ENCODE peak calls at places on chromosomes 13 and 19, in seven cellular contexts. X is right lobe of liver, Q is right cardiac atrium, D is IMR-90, A is ovary, V is uterus, C is mesendoderm. O is an unnamed sample. For H3K4me1, the result is how much of the 10 kb centered on the place peaks cover.

GRCh38 chr19:3176715-3177501 is 1.7 kb upstream of the S1PR4 start:
- DNase-seq in X (no peak), Q (peak), D (peak), A (no peak), V (no peak), C (peak), O (peak)

GRCh38 chr13:99987180-99988047 is 5.8 kb downstream of the ZIC2 start:
- DNase-seq in X (no peak), Q (peak), D (no peak), A (no peak), V (no peak), C (peak), O (no peak)

GRCh38 chr13:99199541-99200432 is 867 bp upstream of the UBAC2 start:
- DNase-seq in X (peak), Q (no peak), D (no peak), A (no peak), V (no peak), C (no peak), O (peak)

GRCh38 chr13:40152145-40152544 is 496.7 kb downstream of the COG6 start:
- DNase-seq in X (no peak), Q (no peak), D (peak), A (no peak), V (no peak), C (no peak), O (peak)

GRCh38 chr19:41705393-41706174 is 2.8 kb upstream of the CEACAM5 start:
- DNase-seq in X (no peak), Q (no peak), D (no peak), A (no peak), V (no peak), C (peak), O (peak)

GRCh38 chr13:33217256-33217655 is 68.3 kb downstream of the STARD13 start:
- DNase-seq in X (no peak), Q (no peak), D (no peak), A (no peak), V (no peak), C (no peak), O (no peak)

GRCh38 chr13:20891034-20891433 is 11.5 kb downstream of the XPO4 start:
- DNase-seq in X (no peak), Q (no peak), D (no peak), A (no peak), V (no peak), C (no peak), O (peak)

GRCh38 chr13:46613409-46614049 is 60.6 kb downstream of the LRCH1 start:
- DNase-seq in X (no peak), Q (no peak), D (peak), A (no peak), V (no peak), C (peak), O (no peak)

GRCh38 chr13:52670726-52671125 is 18.1 kb downstream of the SUGT1 start:
- DNase-seq in X (no peak), Q (no peak), D (no peak), A (no peak), V (no peak), C (no peak), O (no peak)

GRCh38 chr13:21672811-21673591 is 2.1 kb downstream of the FGF9 start:
- DNase-seq in X (no peak), Q (no peak), D (no peak), A (no peak), V (no peak), C (no peak), O (peak)

GRCh38 chr19:35444735-35445134 is 3.3 kb upstream of the FFAR2 start:
- DNase-seq in X (no peak), Q (no peak), D (no peak), A (no peak), V (no peak), C (no peak), O (no peak)

GRCh38 chr19:35451278-35452096 is 3.4 kb downstream of the FFAR2 start:
- DNase-seq in X (no peak), Q (no peak), D (no peak), A (no peak), V (no peak), C (no peak), O (no peak)

GRCh38 chr19:35446194-35446593 is 1.9 kb upstream of the FFAR2 start:
- DNase-seq in X (no peak), Q (no peak), D (no peak), A (no peak), V (no peak), C (no peak), O (no peak)

GRCh38 chr19:35449347-35450043 is 1.4 kb downstream of the FFAR2 start:
- DNase-seq in X (peak), Q (no peak), D (no peak), A (no peak), V (no peak), C (no peak), O (peak)

DNA sequence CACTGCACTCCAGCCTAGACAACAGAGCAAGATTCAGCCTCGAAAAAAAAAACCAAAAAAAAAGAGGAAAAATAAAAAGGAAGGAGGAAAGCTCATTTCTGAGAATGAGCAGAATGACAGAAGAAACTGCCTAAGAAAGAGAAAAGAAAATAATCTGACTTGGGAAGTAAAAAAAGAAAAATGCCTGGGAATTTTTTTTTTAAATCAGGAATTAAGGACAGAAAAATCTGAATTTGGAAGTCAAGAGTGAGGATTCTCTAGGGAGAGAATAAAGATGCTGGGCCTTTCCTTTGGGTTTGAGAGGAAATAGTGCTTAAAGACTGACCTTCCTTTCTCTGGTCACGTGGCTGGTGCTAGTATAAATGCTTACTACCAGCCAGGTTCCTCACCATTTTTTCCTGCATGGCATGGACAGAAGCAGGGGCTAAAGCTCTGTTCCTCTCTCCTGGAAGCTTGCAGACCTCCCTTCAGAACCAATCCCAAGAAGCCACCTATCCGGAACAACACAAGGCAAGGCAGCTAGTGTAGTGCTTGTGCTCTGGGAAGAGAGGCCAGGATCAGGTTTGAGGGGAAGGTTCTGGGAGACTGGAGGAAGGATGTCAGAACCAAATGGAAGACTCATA is at the start of gene FFAR2:
- DNase-seq in X (no peak), Q (no peak), D (no peak), A (no peak), V (no peak), C (no peak), O (no peak)
- H3K4me3 ChIP-seq in X (no peak), Q (no peak), D (no peak), A (no peak), V (no peak), C (no peak), O (no peak)

DNA sequence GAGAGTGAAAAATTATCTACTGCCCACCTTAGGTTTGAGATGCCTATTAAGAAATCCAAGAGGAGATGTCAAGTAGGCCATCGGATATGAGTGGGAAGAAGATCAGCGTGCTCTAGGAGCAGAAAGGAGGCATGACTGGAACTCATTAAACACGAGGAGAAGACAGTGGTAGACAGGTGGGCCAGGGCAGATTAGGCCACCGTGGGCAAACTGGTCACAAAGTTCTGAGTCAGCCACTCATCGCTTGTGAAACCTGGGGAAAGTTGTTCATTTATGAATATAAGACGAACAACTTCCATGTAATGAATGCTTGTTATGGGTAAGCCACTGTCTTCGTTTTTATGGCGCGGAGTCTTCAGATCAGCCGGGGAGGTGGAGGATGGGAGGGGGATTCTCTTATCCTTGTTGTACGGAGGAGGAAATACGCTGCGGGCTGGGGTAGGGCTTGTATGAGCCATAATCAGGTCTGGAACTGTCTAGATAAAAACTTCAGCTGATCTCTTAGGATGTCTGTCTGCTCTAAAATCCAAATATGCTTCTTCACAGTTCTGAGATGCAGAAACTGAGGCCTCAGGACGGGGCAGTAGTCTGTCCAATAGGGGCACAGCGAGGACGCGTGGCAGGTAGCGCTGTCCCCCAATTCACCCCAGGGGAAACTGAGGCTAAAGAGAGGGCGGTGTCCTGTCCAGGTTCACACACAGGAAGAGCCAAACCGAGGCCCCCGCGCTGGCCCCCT is 1.1 kb upstream of the ZNF444 start:
- DNase-seq in X (no peak), Q (no peak), D (no peak), A (no peak), V (no peak), C (no peak), O (no peak)
- H3K4me1 ChIP-seq in X (under half), Q (under half), D (under half), A (under half), V (under half), C (under half), O (under half)

GRCh38 chr19:53960886-53961285 is 1.9 kb upstream of the CACNG8 start:
- DNase-seq in X (no peak), Q (no peak), D (no peak), A (no peak), V (no peak), C (no peak), O (no peak)

GRCh38 chr19:53962887-53963435 is at the start of gene CACNG8:
- DNase-seq in X (no peak), Q (no peak), D (no peak), A (no peak), V (no peak), C (no peak), O (no peak)

GRCh38 chr19:53961523-53962345 is 1.0 kb upstream of the CACNG8 start:
- DNase-seq in X (no peak), Q (no peak), D (no peak), A (no peak), V (no peak), C (peak), O (no peak)

GRCh38 chr19:53966931-53967330 is 4.2 kb downstream of the CACNG8 start:
- DNase-seq in X (no peak), Q (no peak), D (no peak), A (no peak), V (no peak), C (no peak), O (no peak)

GRCh38 chr19:53965091-53965490 is 2.4 kb downstream of the CACNG8 start:
- DNase-seq in X (no peak), Q (no peak), D (no peak), A (no peak), V (no peak), C (no peak), O (no peak)
- H3K4me3 ChIP-seq in X (no peak), Q (peak), D (no peak), A (no peak), V (no peak), C (no peak), O (no peak)

GRCh38 chr19:18607222-18608101 is 863 bp upstream of the CRLF1 start:
- DNase-seq in X (no peak), Q (no peak), D (no peak), A (no peak), V (no peak), C (no peak), O (no peak)
- H3K4me1 ChIP-seq in X (under half), Q (under half), D (under half), A (under half), V (under half), C (under half), O (under half)

DNA sequence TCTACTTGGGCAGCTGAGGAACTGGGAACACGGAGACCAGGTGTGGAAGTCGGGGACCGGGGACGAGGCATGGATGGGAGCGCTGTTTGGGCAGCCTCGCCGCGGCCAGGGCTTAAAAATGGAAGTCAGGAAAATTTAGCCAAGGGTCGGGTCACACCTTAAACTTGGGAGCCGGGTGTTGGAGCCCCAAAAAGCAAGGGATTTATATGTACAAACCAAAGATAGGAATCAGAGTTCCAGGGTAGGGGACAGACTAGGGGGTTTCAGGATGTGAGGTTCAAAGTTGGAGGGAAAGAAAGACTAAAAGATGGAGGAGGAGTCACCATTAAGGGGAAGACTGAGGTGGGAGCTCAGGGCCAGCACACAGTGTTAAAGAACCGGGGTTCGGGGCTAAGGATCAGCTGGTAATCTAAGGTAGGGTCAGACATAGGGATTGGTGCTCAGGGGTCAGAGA is 530 bp downstream of the FOXA3 start:
- DNase-seq in X (no peak), Q (no peak), D (no peak), A (no peak), V (no peak), C (no peak), O (peak)
- H3K4me3 ChIP-seq in X (peak), Q (no peak), D (no peak), A (peak), V (peak), C (peak), O (peak)

GRCh38 chr13:111387945-111388600 is 67.6 kb downstream of the TEX29 start:
- DNase-seq in X (no peak), Q (no peak), D (no peak), A (no peak), V (no peak), C (no peak), O (no peak)
- H3K4me1 ChIP-seq in X (under half), Q (under half), D (under half), A (under half), V (under half), C (under half), O (under half)

GRCh38 chr19:49061445-49061844 is 3.2 kb downstream of the NTF4 start:
- DNase-seq in X (no peak), Q (no peak), D (no peak), A (no peak), V (no peak), C (no peak), O (no peak)

GRCh38 chr19:49064029-49064629 is 489 bp downstream of the NTF4 start:
- DNase-seq in X (no peak), Q (no peak), D (no peak), A (no peak), V (no peak), C (peak), O (no peak)

GRCh38 chr19:49065905-49066512 is 1.4 kb upstream of the NTF4 start:
- DNase-seq in X (no peak), Q (no peak), D (no peak), A (no peak), V (no peak), C (peak), O (no peak)

GRCh38 chr19:49067554-49067953 is 2.9 kb upstream of the NTF4 start:
- DNase-seq in X (no peak), Q (no peak), D (no peak), A (no peak), V (no peak), C (no peak), O (no peak)

DNA sequence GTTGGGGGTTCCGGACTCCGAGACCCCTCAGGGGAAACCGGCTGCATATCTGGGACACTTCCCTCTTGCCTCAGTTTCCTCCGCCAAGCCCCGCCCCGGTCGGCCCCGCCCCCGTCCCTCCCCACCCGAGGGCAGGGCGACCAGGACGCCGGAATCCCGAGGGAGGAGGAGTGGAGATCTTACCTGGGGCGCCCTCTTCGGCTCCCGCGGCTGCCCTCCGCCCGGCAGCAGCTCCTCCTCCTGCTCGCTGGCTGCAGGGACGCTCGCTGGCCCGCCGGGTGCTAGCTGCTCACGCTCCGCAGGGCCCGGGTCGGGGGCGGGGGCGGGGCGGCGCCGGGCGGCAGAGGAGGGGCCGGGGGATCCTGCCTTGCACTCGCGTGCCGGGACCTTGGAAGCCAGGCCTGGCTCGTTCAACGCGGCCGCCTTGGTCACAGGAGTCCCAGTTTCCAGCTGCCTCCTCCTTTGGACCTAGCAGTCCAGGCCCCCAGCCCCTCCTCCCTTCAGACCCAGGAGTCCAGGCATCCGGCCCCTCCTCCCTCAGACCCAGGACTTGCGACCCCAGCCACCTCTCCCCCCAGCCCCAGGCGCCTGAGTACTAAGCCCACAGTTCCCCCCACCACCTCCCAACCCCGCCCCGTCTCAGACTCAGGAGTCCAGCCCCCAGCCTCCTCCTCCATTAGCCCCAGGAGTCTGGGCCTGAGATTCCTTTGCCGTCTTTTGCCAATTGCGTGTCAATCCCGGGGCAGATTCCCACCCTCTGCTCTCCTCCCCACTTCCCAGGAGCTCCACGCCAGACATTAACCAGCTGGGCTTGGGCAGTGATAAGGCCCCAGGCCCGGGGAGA is at the start of gene NTF4:
- DNase-seq in X (no peak), Q (peak), D (no peak), A (no peak), V (no peak), C (peak), O (peak)
- H3K4me3 ChIP-seq in X (no peak), Q (peak), D (peak), A (no peak), V (no peak), C (no peak), O (no peak)

DNA sequence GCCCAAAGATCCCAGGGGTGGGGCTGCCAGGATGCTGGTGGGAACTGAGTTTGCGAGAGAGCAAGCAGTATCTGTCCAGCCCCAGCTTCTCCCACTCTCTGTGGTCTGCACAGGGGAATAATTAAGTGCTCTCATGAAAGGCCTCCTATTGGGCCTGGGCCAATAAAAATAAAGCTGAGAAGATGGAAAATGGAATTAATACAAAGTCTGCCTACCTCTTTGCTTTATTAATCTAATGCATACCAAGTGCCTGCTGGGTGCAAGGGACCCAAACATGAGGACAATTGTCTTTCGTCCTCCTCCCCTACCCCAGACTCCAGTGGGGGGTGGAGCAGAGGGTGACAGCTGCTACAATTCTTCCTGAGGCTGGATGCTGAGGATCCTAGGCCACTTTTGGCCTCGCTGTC is 5.4 kb downstream of the DDX39A start:
- DNase-seq in X (no peak), Q (no peak), D (peak), A (no peak), V (no peak), C (no peak), O (no peak)
- H3K4me1 ChIP-seq in X (under half), Q (under half), D (under half), A (under half), V (under half), C (under half), O (under half)

GRCh38 chr19:4951671-4952070 is 17.2 kb upstream of the KDM4B start:
- DNase-seq in X (no peak), Q (peak), D (no peak), A (no peak), V (no peak), C (no peak), O (no peak)
- H3K4me3 ChIP-seq in X (no peak), Q (no peak), D (no peak), A (no peak), V (no peak), C (no peak), O (no peak)

O was measured in small intestine.